ENCODE peak calls at places on chromosomes 12 and 14, in ten cellular contexts. G is stomach, A is sigmoid colon, O is heart left ventricle, X is transverse colon, H is HFF-Myc, D is adipocyte, C is heart right ventricle, M is brain microvascular endothelial cell, V is fibroblast of the aortic adventitia. I is an unnamed sample.

GRCh38 chr12:77751939-77752338 is 78.8 kb upstream of the NAV3 start:
- DNase-seq in G (no peak), A (no peak), O (no peak), X (no peak), H (peak), D (peak), C (no peak), M (peak), V (peak), I (no peak)

GRCh38 chr12:95286713-95287112 is 69.1 kb downstream of the VEZT start:
- DNase-seq in G (no peak), A (peak), O (no peak), X (no peak), H (no peak), D (no peak), C (no peak), M (no peak), V (no peak), I (no peak)

GRCh38 chr12:128325646-128326045 is 58.7 kb downstream of the TMEM132C start:
- DNase-seq in G (no peak), A (no peak), O (no peak), X (no peak), H (no peak), D (no peak), C (no peak), M (no peak), V (no peak), I (no peak)

GRCh38 chr12:14403711-14404164 is 38.3 kb downstream of the ATF7IP start:
- DNase-seq in G (no peak), A (no peak), O (peak), X (no peak), H (peak), D (peak), C (no peak), M (peak), V (peak), I (no peak)

GRCh38 chr12:111446631-111447570 is 41.2 kb downstream of the SH2B3 start:
- DNase-seq in G (peak), A (peak), O (no peak), X (peak), H (no peak), D (no peak), C (no peak), M (no peak), V (no peak), I (no peak)

GRCh38 chr14:55071051-55071450 is 19.6 kb downstream of the MAPK1IP1L start:
- DNase-seq in G (no peak), A (no peak), O (no peak), X (no peak), H (no peak), D (no peak), C (no peak), M (peak), V (peak), I (no peak)

GRCh38 chr14:73238262-73238852 is 1.1 kb downstream of the PAPLN start:
- DNase-seq in G (no peak), A (peak), O (no peak), X (no peak), H (peak), D (peak), C (no peak), M (peak), V (peak), I (no peak)

GRCh38 chr14:55245657-55246268 is 25.5 kb upstream of the FBXO34 start:
- DNase-seq in G (no peak), A (no peak), O (no peak), X (peak), H (no peak), D (peak), C (no peak), M (peak), V (peak), I (no peak)

GRCh38 chr12:76183459-76184186 is 99.1 kb upstream of the NAP1L1 start:
- DNase-seq in G (no peak), A (no peak), O (no peak), X (no peak), H (peak), D (peak), C (no peak), M (peak), V (peak), I (no peak)

GRCh38 chr12:9707864-9708808 is 24.8 kb downstream of the CLECL1 start:
- DNase-seq in G (peak), A (no peak), O (peak), X (peak), H (peak), D (peak), C (peak), M (peak), V (peak), I (no peak)

GRCh38 chr14:77039285-77040058 is 11.0 kb upstream of the IRF2BPL start:
- DNase-seq in G (no peak), A (no peak), O (no peak), X (peak), H (no peak), D (peak), C (no peak), M (no peak), V (peak), I (no peak)

GRCh38 chr12:113056631-113057488 is at the start of gene DTX1:
- DNase-seq in G (no peak), A (no peak), O (peak), X (no peak), H (no peak), D (peak), C (peak), M (no peak), V (no peak), I (peak)

GRCh38 chr12:85575115-85576096 is 260.8 kb downstream of the RASSF9 start:
- DNase-seq in G (peak), A (no peak), O (peak), X (peak), H (peak), D (peak), C (no peak), M (peak), V (peak), I (no peak)

GRCh38 chr14:21040370-21040925 is 1.7 kb upstream of the RNASE7 start:
- DNase-seq in G (no peak), A (no peak), O (no peak), X (no peak), H (no peak), D (no peak), C (no peak), M (no peak), V (no peak), I (no peak)

GRCh38 chr14:21036746-21037145 is 2.1 kb upstream of the RNASE13 start:
- DNase-seq in G (no peak), A (no peak), O (no peak), X (no peak), H (no peak), D (no peak), C (no peak), M (no peak), V (no peak), I (no peak)

GRCh38 chr14:21039585-21040369 is 2.4 kb upstream of the RNASE7 start:
- DNase-seq in G (peak), A (peak), O (peak), X (peak), H (no peak), D (peak), C (no peak), M (peak), V (peak), I (no peak)

GRCh38 chr14:21039059-21039422 is 3.1 kb upstream of the RNASE7 start:
- DNase-seq in G (peak), A (peak), O (peak), X (peak), H (no peak), D (no peak), C (peak), M (no peak), V (peak), I (peak)

DNA sequence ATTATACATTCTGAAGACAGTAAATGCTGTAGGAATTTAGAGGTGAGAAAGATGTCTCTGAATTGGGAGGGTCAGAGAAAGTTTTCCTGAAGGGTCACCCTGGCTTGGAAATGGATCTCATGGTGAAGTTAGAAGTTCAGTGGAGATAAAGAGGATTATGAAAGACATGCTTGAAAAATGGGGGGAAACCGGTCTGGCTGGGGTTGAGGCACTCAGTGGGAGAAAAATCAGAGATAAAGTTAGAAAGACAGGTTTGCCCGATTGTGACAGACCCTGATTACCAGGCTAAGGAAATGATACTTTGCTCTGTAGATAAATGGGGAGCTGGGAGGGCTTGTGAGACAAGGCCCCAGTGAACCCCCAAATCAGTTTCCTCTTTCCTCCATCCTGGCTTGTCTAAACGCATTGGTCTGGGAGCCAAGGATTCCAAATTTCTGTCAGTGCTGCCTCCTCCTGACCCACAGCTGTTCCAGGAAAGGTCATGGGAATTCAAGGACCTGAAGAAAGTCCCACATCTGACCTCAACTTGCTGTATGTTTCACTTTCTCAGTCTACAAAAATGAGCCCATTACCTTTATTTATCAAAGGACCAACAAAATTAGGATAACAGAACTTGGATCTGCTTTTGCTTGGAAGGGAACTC is 3.6 kb upstream of the RNASE7 start:
- DNase-seq in G (no peak), A (no peak), O (no peak), X (no peak), H (no peak), D (no peak), C (no peak), M (no peak), V (no peak), I (no peak)
- H3K4me3 ChIP-seq in G (no peak), A (no peak), O (no peak), X (no peak), H (no peak), D (no peak), C (no peak), M (no peak), V (no peak), I (no peak)

DNA sequence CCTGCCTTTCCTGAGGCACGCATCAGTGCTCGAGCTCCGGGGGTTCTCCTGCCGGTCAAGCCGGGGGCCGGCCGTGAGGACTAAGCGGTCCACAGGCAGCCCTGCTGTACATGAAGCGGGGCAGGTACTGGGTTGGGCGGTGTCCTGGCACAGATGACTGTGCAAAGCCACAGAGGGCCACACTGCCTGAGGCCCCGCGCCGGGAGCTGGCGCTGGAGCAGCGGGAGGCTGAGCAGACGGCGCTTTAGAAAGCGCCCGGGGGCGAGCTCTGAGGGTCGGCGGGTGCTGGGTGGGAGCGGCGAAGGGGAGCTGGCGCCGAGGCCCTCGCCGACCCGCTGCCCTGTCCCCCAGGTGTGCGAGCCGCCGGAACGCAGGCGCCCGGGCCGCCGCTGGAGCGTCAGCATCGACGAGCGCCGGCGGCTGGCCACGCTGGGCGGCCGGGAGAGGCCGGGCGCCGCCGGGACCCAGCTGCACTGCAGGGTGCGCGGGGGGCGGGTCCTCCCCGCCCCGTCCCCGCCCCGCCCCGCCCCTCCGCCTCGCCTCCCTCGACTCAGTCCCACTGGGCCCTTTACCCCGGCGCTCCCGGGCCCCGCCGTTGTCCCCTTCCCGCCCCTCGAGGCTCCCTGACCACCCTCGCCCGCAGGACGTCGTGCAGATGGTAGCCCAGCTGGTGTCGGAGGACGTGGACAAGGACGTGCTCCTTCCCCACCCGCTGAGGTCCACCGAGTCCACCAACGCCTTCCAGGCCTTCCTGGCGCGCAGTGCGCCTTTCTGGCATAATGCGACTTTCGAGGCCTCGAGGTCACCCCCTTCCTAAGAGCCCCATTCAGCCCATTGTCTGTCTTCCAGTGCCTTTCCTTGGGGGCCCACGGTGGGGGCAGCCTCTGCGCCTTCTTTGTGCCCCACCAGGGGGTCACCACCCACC is 8.3 kb upstream of the MTA1 start:
- DNase-seq in G (peak), A (peak), O (no peak), X (peak), H (no peak), D (peak), C (no peak), M (no peak), V (peak), I (no peak)
- H3K4me3 ChIP-seq in G (peak), A (peak), O (peak), X (peak), H (peak), D (peak), C (peak), M (peak), V (peak), I (no peak)

GRCh38 chr14:99602788-99603415 is 1.1 kb downstream of the CCDC85C start:
- DNase-seq in G (no peak), A (no peak), O (no peak), X (no peak), H (no peak), D (no peak), C (no peak), M (no peak), V (no peak), I (no peak)
- H3K4me3 ChIP-seq in G (peak), A (peak), O (peak), X (peak), H (peak), D (no peak), C (peak), M (no peak), V (peak), I (peak)

GRCh38 chr14:89953602-89954001 is 928 bp downstream of the EFCAB11 start:
- DNase-seq in G (no peak), A (no peak), O (no peak), X (no peak), H (no peak), D (no peak), C (no peak), M (no peak), V (no peak), I (no peak)
- H3K4me3 ChIP-seq in G (no peak), A (no peak), O (peak), X (no peak), H (peak), D (peak), C (no peak), M (no peak), V (peak), I (peak)

DNA sequence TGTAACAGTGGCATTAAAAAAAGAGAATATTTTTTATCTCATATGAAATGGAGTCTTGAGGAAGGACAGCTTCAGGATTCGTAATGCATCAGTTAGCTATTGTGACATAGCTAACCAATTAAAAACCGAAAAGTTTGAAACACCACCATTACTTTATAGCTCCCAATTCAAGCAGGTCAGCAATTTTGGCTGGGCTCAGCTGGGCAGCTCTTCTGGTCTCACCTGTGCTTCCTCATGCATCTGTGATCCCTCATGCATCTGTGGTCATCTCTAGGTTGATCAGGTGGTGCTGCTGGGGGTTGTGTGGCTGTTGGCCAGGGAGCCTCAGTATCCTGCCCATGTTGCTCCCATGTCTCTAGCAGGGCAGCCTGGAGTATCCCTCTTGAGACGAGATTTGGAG is 76.7 kb upstream of the KCNA1 start:
- DNase-seq in G (no peak), A (no peak), O (no peak), X (no peak), H (no peak), D (no peak), C (no peak), M (no peak), V (no peak), I (no peak)
- H3K4me3 ChIP-seq in G (no peak), A (no peak), O (no peak), X (no peak), H (no peak), D (no peak), C (no peak), M (no peak), V (no peak), I (no peak)

GRCh38 chr12:12350868-12351463 is 924 bp upstream of the MANSC1 start:
- DNase-seq in G (no peak), A (no peak), O (no peak), X (peak), H (no peak), D (no peak), C (no peak), M (no peak), V (no peak), I (no peak)
- H3K4me3 ChIP-seq in G (no peak), A (no peak), O (no peak), X (no peak), H (no peak), D (peak), C (no peak), M (no peak), V (no peak), I (no peak)

I was measured in left lung.